ENCODE peak calls at places on chromosomes 1 and 21, in eight cellular contexts. L is spleen, D is esophagus squamous epithelium, I is K562, G is GM23338, H is left lung, C is astrocyte, S is H1. M is an unnamed sample. For H3K27me3, the result is how much of the 10 kb centered on the place peaks cover.

GRCh38 chr1:119330062-119330939 is 38.3 kb upstream of the HAO2 start:
- DNase-seq in S (no peak), I (no peak), H (no peak), G (no peak), D (no peak), C (peak), L (no peak), M (no peak)

GRCh38 chr1:226128487-226129075 is 58.0 kb downstream of the ACBD3 start:
- DNase-seq in H (peak), S (no peak), G (no peak), L (peak), I (no peak), D (no peak), C (peak), M (no peak)

GRCh38 chr1:67604778-67605177 is 80.2 kb upstream of the GADD45A start:
- DNase-seq in D (no peak), H (no peak), I (no peak), L (no peak), G (no peak), S (no peak), C (no peak), M (no peak)

GRCh38 chr21:37257526-37257966 is 9.6 kb downstream of the VPS26C start:
- DNase-seq in L (peak), S (no peak), H (peak), I (no peak), D (no peak), C (peak), G (peak), M (no peak)

GRCh38 chr1:54965624-54966340 is 14.6 kb upstream of the TMEM61 start:
- DNase-seq in D (no peak), L (peak), G (no peak), I (peak), C (peak), S (no peak), H (peak), M (no peak)

GRCh38 chr21:37430184-37430821 is 63.7 kb downstream of the DYRK1A start:
- DNase-seq in I (no peak), D (no peak), G (no peak), L (no peak), C (no peak), H (no peak), S (no peak), M (no peak)

GRCh38 chr1:5516756-5517155 is 475.5 kb downstream of the NPHP4 start:
- DNase-seq in H (no peak), G (no peak), C (no peak), I (no peak), D (no peak), L (no peak), S (no peak), M (no peak)

GRCh38 chr1:230778916-230779590 is 31.9 kb downstream of the CAPN9 start:
- DNase-seq in S (no peak), G (peak), H (no peak), L (no peak), I (no peak), C (peak), D (no peak), M (no peak)

GRCh38 chr1:29239142-29239541 is 2.8 kb downstream of the PTPRU start:
- DNase-seq in G (no peak), S (no peak), I (no peak), H (peak), C (no peak), D (no peak), L (no peak), M (no peak)

GRCh38 chr1:154752273-154753030 is 117.6 kb downstream of the KCNN3 start:
- DNase-seq in C (no peak), G (no peak), H (no peak), I (no peak), D (no peak), L (no peak), S (no peak), M (no peak)

GRCh38 chr1:20426923-20427322 is 59.1 kb downstream of the CAMK2N1 start:
- DNase-seq in S (no peak), I (no peak), L (no peak), C (peak), H (no peak), D (no peak), G (no peak), M (no peak)

DNA sequence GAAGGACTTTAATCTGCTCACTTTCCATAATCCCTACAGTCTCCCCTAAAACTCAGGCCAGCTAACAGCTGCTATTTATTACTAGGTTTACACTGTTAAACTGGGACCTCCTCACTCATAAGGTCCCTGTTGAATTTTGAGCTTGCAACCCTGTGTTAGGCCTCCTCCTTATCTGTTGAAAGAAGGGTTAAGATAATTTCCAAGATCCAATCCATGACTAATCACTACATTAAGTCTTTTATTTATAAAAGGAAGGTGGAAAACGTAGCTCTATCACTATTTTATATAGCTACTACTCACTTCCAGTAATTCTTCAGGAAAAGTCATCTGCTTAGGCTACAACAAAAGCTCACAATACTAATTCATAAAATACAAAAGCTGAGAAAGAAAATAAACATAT is 79.5 kb downstream of the EVI5 start:
- DNase-seq in H (no peak), G (no peak), C (peak), L (no peak), S (no peak), D (no peak), I (no peak), M (no peak)
- H3K27me3 ChIP-seq in H (under half), G (under half), C (under half), L (under half), S (under half), D (under half), I (under half), M (under half)

DNA sequence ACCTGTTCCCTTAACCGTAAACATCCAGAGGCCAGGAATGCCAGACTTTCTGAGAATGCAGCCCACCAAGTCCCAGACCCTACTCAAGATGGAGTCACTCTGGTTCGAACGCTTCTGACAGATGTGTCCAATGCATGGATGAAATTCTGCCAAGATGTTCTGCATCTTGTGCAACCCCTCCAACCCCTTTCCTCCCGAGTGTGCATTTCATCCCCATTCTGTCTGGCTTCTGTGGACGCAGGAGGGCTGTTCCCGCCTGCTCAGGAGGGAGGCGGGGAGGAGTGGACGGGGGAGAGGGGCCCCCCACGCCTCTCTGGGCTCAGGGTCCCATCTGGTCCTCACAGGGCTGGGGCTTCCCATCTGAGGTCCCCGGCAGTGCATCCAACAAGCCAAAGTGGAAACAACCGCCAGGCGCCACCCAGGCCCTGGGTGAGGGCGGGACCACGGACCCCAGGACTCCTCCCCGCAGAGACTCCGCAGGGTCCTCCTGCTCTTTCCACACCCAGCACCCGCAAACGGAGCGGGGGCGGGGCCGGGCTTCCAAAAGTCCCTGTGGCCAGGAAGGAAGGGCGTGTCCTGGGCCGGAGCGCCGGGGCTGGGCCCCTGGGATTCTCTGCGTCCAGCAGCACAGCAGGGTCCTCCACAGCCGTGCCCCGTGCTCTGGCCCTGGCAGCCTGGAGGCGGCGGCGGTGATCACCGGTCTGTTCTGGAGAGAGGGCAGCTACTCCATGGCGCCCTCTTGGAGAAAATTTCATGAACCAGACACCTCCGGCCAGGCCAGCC is 27.7 kb upstream of the SUMO3 start:
- DNase-seq in I (peak), H (peak), G (peak), L (peak), S (peak), C (peak), D (no peak), M (no peak)
- TF ChIP-seq CTCF in I (peak), H (peak), G (peak), L (peak), S (no peak), C (no peak), D (no peak), M (no peak)

GRCh38 chr1:232528472-232529089 is 101.4 kb downstream of the SIPA1L2 start:
- DNase-seq in I (no peak), S (no peak), L (no peak), H (no peak), C (no peak), G (no peak), D (no peak), M (no peak)

GRCh38 chr1:232521660-232522059 is 108.3 kb downstream of the SIPA1L2 start:
- DNase-seq in L (no peak), C (no peak), I (no peak), H (no peak), D (no peak), G (no peak), S (no peak), M (no peak)

GRCh38 chr1:232522189-232522588 is 107.7 kb downstream of the SIPA1L2 start:
- DNase-seq in C (no peak), L (no peak), D (no peak), G (no peak), I (no peak), H (no peak), S (no peak), M (no peak)

GRCh38 chr1:232519186-232519585 is 110.7 kb downstream of the SIPA1L2 start:
- DNase-seq in S (no peak), L (no peak), G (no peak), D (no peak), I (no peak), C (no peak), H (no peak), M (no peak)

GRCh38 chr1:232524056-232524455 is 105.9 kb downstream of the SIPA1L2 start:
- DNase-seq in L (no peak), I (no peak), G (no peak), D (no peak), H (no peak), C (peak), S (no peak), M (no peak)
- H3K27ac ChIP-seq in L (no peak), I (no peak), G (no peak), D (peak), H (no peak), C (no peak), S (no peak), M (no peak)

GRCh38 chr1:1437033-1437903 is 1.8 kb downstream of the VWA1 start:
- DNase-seq in H (no peak), I (no peak), D (no peak), G (no peak), C (no peak), L (peak), S (no peak), M (no peak)
- H3K27me3 ChIP-seq in H (under half), I (under half), D (under half), G (under half), C (under half), L (under half), S (under half), M (under half)